ENCODE peak calls at places on chromosomes 4 and X, in six cellular contexts. V, U, Q, R, J and C are unnamed samples.

GRCh38 chr4:98468744-98469143 is 189.7 kb downstream of the TSPAN5 start:
- DNase-seq in R (no peak), Q (no peak), J (no peak), V (peak; percentile 58), U (no peak), C (no peak)

GRCh38 chr4:175457956-175458355 is 354.1 kb downstream of the GPM6A start:
- DNase-seq in Q (peak; percentile 93), V (no peak), J (no peak), U (no peak), R (no peak), C (no peak)

GRCh38 chr4:20078644-20079043 is 173.1 kb upstream of the SLIT2 start:
- DNase-seq in V (no peak), R (no peak), J (no peak), U (no peak), Q (no peak), C (no peak)

GRCh38 chr4:159346681-159347080 is 243.8 kb downstream of the RAPGEF2 start:
- DNase-seq in U (no peak), Q (no peak), V (no peak), J (no peak), R (no peak), C (no peak)

GRCh38 chr4:105126311-105127153 is 20.1 kb upstream of the TET2 start:
- DNase-seq in U (no peak), V (peak; percentile 67), Q (no peak), J (no peak), R (no peak), C (no peak)

GRCh38 chrX:131366387-131366786 is 77.3 kb upstream of the IGSF1 start:
- DNase-seq in V (no peak), R (no peak), Q (peak; percentile 15), J (no peak), U (peak; percentile 35), C (no peak)

GRCh38 chr4:95158045-95158444 is 390.7 kb downstream of the UNC5C start:
- DNase-seq in Q (no peak), R (no peak), U (no peak), V (no peak), J (no peak), C (no peak)

GRCh38 chr4:15164571-15164970 is 162.3 kb downstream of the CPEB2 start:
- DNase-seq in V (peak; percentile 27), Q (peak; percentile 83), R (no peak), J (no peak), U (peak; percentile 78), C (no peak)

GRCh38 chrX:125620715-125621587 is 301.3 kb downstream of the TEX13C start:
- DNase-seq in Q (no peak), U (no peak), V (no peak), R (no peak), J (no peak), C (no peak)

GRCh38 chr4:158020175-158020574 is 152.7 kb downstream of the GASK1B start:
- DNase-seq in U (peak; percentile 93), J (peak; percentile 7), Q (peak; percentile 59), R (no peak), V (peak; percentile 96), C (no peak)

GRCh38 chr4:175807596-175807995 is 4.5 kb downstream of the GPM6A start:
- DNase-seq in J (no peak), V (no peak), Q (no peak), U (no peak), R (no peak), C (no peak)

GRCh38 chr4:37001688-37002436 is 242.7 kb upstream of the NWD2 start:
- DNase-seq in V (no peak), Q (peak; percentile 86), U (no peak), J (no peak), R (no peak), C (no peak)

GRCh38 chr4:61583696-61584095 is 383.6 kb downstream of the ADGRL3 start:
- DNase-seq in R (no peak), V (peak; percentile 3), Q (peak; percentile 4), J (no peak), U (peak; percentile 11), C (no peak)

GRCh38 chr4:124757121-124757520 is 44.6 kb upstream of the ANKRD50 start:
- DNase-seq in J (no peak), U (no peak), Q (peak; percentile 68), R (no peak), V (peak; percentile 67), C (no peak)

GRCh38 chr4:124754671-124755070 is 42.1 kb upstream of the ANKRD50 start:
- DNase-seq in U (no peak), R (no peak), Q (peak; percentile 4), J (no peak), V (peak; percentile 70), C (no peak)

GRCh38 chr4:124748965-124749364 is 36.4 kb upstream of the ANKRD50 start:
- DNase-seq in J (no peak), Q (no peak), V (no peak), R (no peak), U (no peak), C (no peak)

GRCh38 chr4:124753941-124754581 is 41.5 kb upstream of the ANKRD50 start:
- DNase-seq in U (no peak), V (peak; percentile 41), R (no peak), J (no peak), Q (no peak), C (no peak)
- H4K91ac ChIP-seq in U (no peak overlapping the region), V (peak overlapping the region; percentile 12), R (no peak overlapping the region), J (no peak overlapping the region), Q (no peak overlapping the region), C (no peak overlapping the region)

GRCh38 chr4:504076-504475 is 5.1 kb downstream of the PIGG start:
- DNase-seq in Q (no peak), U (no peak), V (no peak), R (no peak), J (no peak), C (no peak)

GRCh38 chr4:498328-498919 is 532 bp downstream of the ZNF721 start:
- DNase-seq in V (no peak), Q (peak; percentile 29), J (no peak), U (peak; percentile 43), R (no peak), C (no peak)

DNA sequence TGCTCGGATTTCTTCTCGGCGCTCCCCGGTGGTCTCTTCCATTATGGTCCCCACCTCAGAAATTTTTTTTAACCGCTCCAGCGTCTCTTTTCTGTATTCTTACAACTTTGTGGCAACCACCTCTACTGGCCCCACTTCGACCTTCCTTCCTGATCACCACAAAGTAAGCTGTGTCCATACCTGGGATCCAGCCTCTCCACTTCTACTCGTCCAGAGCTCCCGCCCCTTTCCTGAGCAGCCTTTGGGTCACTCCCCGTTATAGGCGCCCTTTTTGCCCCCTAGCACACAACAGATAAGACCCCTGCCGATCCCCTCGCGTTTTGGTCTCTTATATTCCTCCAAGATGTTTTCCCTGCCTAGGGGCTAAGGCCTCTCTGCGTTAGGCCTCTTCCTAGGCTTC is 553 bp downstream of the PIGG start:
- DNase-seq in R (no peak), J (no peak), V (no peak), Q (no peak), U (peak; percentile 3), C (no peak)
- H2AFZ ChIP-seq in R (no peak overlapping the region), J (no peak overlapping the region), V (peak overlapping the region; percentile 99), Q (peak overlapping the region; percentile 69), U (peak overlapping the region; percentile 91), C (peak overlapping the region; percentile 97)

DNA sequence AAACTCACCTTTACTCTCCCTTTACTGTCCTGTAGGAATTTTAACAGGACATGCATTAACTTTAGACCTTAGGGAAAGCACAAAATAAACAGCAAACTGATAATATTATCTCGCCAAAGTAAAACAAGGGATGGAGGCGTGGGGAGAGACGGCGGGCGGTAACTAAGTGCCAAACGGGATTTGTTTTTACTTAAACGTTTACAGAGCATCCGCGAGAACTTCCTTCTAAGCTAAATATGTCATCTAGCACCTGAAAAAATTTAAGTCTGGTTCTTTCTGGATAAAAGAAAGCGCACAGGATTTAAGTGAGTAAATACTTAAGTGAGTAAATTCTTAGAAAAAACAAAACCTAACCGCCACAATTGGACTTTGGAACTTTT is 108.5 kb downstream of the SPRY1 start:
- DNase-seq in J (no peak), R (no peak), Q (no peak), V (peak; percentile 20), U (peak; percentile 49), C (no peak)
- H3K9ac ChIP-seq in J (peak overlapping the region; percentile 87), R (peak overlapping the region; percentile 74), Q (no peak overlapping the region), V (peak overlapping the region; percentile 55), U (peak overlapping the region; percentile 89), C (no peak overlapping the region)

DNA sequence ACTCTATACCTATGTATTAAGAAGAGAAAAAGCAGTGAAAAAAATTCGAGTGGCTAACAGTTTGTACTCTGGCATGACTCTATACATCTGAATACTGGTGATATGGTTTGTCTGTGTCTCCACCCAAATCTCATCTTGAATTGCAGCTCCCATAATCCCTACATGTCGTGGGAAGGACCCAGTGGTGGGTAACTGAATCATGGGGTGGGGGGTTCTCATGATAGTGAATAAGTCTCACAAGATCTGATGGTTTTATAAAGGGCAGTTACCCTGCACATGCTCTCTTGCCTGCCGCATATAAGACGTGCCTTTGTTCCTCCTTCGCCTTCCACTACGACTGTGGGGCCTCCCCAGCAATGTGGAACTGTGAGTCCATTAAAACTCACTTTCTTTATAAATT is 70.4 kb downstream of the LRBA start:
- DNase-seq in U (no peak), Q (no peak), V (no peak), R (no peak), J (no peak), C (no peak)
- H4K91ac ChIP-seq in U (no peak overlapping the region), Q (no peak overlapping the region), V (no peak overlapping the region), R (no peak overlapping the region), J (no peak overlapping the region), C (no peak overlapping the region)

DNA sequence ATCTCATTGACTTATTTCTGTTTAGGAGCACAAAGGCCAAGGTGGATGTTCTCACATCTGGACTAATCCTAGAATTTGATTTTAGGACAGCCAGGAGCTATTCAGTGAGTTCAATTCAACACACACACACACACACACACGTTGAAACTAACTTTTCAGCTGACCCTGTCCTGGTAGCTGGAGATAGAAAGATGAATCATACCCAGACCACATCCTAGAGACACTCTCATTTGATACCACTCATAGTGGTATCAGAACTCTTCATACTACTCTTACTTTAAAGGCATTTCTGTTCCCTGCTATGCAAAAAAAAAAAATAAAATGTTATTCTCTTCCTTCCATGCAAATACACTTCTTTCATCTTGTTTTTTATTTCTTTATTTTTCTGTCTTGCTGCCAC is 36.7 kb downstream of the KLF8 start:
- DNase-seq in U (no peak), V (no peak), J (no peak), Q (no peak), R (no peak), C (no peak)
- H2AFZ ChIP-seq in U (no peak overlapping the region), V (no peak overlapping the region), J (no peak overlapping the region), Q (no peak overlapping the region), R (no peak overlapping the region), C (no peak overlapping the region)

DNA sequence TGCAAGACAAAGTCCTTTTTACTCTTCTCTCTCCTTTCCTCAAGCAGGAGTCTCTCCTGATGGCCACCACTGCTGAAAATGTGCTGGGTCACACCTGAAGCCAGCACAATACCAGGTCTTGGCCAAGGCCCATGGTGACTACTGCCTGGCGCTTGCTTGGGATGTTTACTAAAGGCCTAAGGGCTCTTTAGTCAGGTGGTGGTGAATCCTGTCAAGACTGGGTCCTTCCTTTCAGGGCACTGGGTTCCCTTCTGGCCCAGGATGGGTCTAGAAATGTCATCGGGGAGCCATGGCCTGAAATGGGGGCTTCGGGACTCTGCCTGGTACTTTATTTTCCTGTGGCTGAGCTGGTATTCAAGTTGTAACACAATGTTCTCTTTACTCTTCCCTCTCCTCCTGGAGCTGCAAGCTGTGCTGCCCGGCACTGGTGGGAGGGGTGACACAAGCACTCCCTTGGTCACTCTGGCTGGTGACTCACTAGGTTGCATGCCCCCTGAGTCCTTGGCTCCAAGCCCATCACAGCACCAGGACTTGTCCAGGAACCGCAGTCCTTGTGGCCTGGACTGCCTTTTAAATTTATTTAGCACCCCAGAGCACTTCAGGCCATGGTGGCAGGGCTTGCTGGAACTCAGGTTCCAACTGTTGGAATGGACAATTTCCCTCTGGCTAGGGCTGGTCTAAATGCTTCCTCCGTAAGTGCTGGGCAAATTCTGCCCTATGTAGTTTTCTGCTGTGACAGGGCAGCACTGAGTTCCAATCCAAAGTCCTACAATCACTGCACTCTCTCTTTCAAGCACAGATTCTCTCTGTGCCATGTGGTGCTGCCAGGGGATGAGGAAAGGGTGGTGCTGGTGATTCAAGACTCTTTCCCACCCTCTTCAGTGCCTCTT is 11.3 kb downstream of the ARL13A start:
- DNase-seq in R (no peak), V (peak; percentile 81), Q (no peak), U (peak; percentile 82), J (no peak), C (no peak)
- H3K9ac ChIP-seq in R (no peak overlapping the region), V (no peak overlapping the region), Q (no peak overlapping the region), U (no peak overlapping the region), J (no peak overlapping the region), C (no peak overlapping the region)